ENCODE peak calls at places on chromosomes 6 and 20, in ten cellular contexts. Q, H, A, R, F, C, B, D, T and V are unnamed samples.

GRCh38 chr6:70398783-70399730 is 14.3 kb upstream of the FAM135A start:
- DNase-seq in A (no peak), B (peak; percentile 61), D (peak; percentile 43), R (no peak), C (no peak), T (peak; percentile 27), Q (peak; percentile 19), F (peak; percentile 92), H (peak; percentile 23), V (no peak)

GRCh38 chr20:23156842-23157423 is 70.8 kb upstream of the CD93 start:
- DNase-seq in F (no peak), B (no peak), Q (no peak), H (no peak), D (no peak), A (no peak), T (peak; percentile 73), R (no peak), C (no peak), V (no peak)

GRCh38 chr20:8183526-8183925 is 51.5 kb downstream of the PLCB1 start:
- DNase-seq in T (peak; percentile 59), D (no peak), B (no peak), R (no peak), A (no peak), C (no peak), H (peak; percentile 28), F (no peak), Q (no peak), V (no peak)

GRCh38 chr20:58579069-58579818 is 64.0 kb upstream of the APCDD1L start:
- DNase-seq in C (no peak), T (no peak), R (no peak), A (no peak), Q (no peak), H (no peak), B (peak; percentile 0), D (no peak), F (no peak), V (no peak)

GRCh38 chr6:6585003-6585311 is 3.6 kb upstream of the LY86 start:
- DNase-seq in T (no peak), H (no peak), F (no peak), R (no peak), A (no peak), B (no peak), D (no peak), Q (no peak), C (no peak), V (no peak)

GRCh38 chr6:36352477-36353157 is 15.9 kb upstream of the BNIP5 start:
- DNase-seq in A (no peak), Q (no peak), C (no peak), H (no peak), B (no peak), F (no peak), R (no peak), T (no peak), D (no peak), V (no peak)

GRCh38 chr20:49712918-49713778 is 530 bp downstream of the B4GALT5 start:
- DNase-seq in C (no peak), F (no peak), Q (peak; percentile 53), R (peak; percentile 41), D (peak; percentile 87), A (no peak), B (peak; percentile 73), T (no peak), H (peak; percentile 17), V (no peak)

GRCh38 chr6:938271-939046 is 245.5 kb upstream of the EXOC2 start:
- DNase-seq in D (no peak), A (no peak), T (no peak), F (no peak), B (no peak), H (no peak), C (no peak), Q (no peak), R (no peak), V (no peak)

DNA sequence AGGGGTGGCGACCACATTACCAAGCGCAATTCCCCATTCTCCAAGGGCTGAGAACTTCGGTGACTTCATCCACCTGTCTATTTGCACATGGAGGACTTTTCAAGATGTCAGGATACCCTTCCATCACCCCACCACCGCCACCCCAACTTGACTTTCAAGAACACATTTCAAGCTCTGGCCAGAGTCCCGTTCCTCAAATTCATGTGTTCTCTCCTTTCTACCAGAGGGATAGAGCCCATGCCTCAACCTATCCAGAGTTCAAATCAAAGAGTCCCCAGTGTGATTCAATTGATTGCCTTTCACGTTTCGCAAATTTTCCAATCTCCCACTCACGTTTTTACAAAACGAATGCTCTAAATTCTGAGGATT is 4.4 kb downstream of the TCF21 start:
- DNase-seq in F (no peak), H (no peak), R (no peak), A (no peak), C (no peak), D (no peak), Q (no peak), T (no peak), B (no peak), V (no peak)
- H3K4me3 ChIP-seq in F (no peak overlapping the region), H (peak overlapping the region; percentile 99), R (no peak overlapping the region), A (no peak overlapping the region), C (no peak overlapping the region), D (no peak overlapping the region), Q (peak overlapping the region; percentile 68), T (no peak overlapping the region), B (no peak overlapping the region), V (no peak overlapping the region)

GRCh38 chr20:64222851-64223525 is 32.6 kb upstream of the PCMTD2 start:
- DNase-seq in F (no peak), T (no peak), D (peak; percentile 61), R (no peak), Q (no peak), H (no peak), B (no peak), A (no peak), C (no peak), V (no peak)

GRCh38 chr20:64222273-64222672 is 33.3 kb upstream of the PCMTD2 start:
- DNase-seq in T (no peak), F (no peak), Q (no peak), D (no peak), C (no peak), B (no peak), A (no peak), R (no peak), H (peak; percentile 37), V (no peak)

GRCh38 chr20:64225166-64225595 is 30.4 kb upstream of the PCMTD2 start:
- DNase-seq in F (no peak), T (no peak), H (no peak), R (no peak), B (no peak), Q (no peak), D (peak; percentile 55), A (no peak), C (no peak), V (no peak)

GRCh38 chr20:64224344-64225165 is 31.0 kb upstream of the PCMTD2 start:
- DNase-seq in C (no peak), Q (peak; percentile 34), D (peak; percentile 23), H (peak; percentile 97), A (no peak), B (no peak), R (no peak), T (peak; percentile 76), F (no peak), V (no peak)

GRCh38 chr20:64223526-64224067 is 32.0 kb upstream of the PCMTD2 start:
- DNase-seq in A (no peak), D (no peak), T (peak; percentile 9), H (peak; percentile 46), Q (peak; percentile 63), R (no peak), F (no peak), B (no peak), C (peak; percentile 63), V (peak; percentile 64)
- H3K4me3 ChIP-seq in A (no peak overlapping the region), D (no peak overlapping the region), T (no peak overlapping the region), H (no peak overlapping the region), Q (no peak overlapping the region), R (no peak overlapping the region), F (no peak overlapping the region), B (no peak overlapping the region), C (no peak overlapping the region), V (no peak overlapping the region)

GRCh38 chr6:150640556-150641206 is 41.0 kb downstream of the PLEKHG1 start:
- DNase-seq in B (no peak), R (no peak), Q (no peak), T (no peak), D (no peak), F (no peak), A (no peak), C (no peak), H (no peak), V (no peak)

GRCh38 chr6:150639823-150640331 is 40.2 kb downstream of the PLEKHG1 start:
- DNase-seq in H (no peak), F (no peak), B (no peak), Q (no peak), C (no peak), D (peak; percentile 67), R (no peak), A (no peak), T (no peak), V (no peak)

GRCh38 chr6:150638765-150639164 is 39.1 kb downstream of the PLEKHG1 start:
- DNase-seq in F (no peak), D (no peak), T (no peak), C (no peak), Q (no peak), B (no peak), A (no peak), R (no peak), H (no peak), V (no peak)

GRCh38 chr6:150638286-150638685 is 38.6 kb downstream of the PLEKHG1 start:
- DNase-seq in H (no peak), Q (no peak), T (no peak), A (no peak), D (no peak), C (no peak), B (no peak), F (no peak), R (no peak), V (no peak)

GRCh38 chr6:150641398-150642139 is 41.9 kb downstream of the PLEKHG1 start:
- DNase-seq in A (no peak), F (no peak), Q (no peak), B (no peak), D (no peak), R (no peak), C (no peak), H (no peak), T (peak; percentile 29), V (no peak)
- H3K4me3 ChIP-seq in A (no peak overlapping the region), F (no peak overlapping the region), Q (peak overlapping the region; percentile 30), B (no peak overlapping the region), D (no peak overlapping the region), R (no peak overlapping the region), C (no peak overlapping the region), H (no peak overlapping the region), T (peak overlapping the region; percentile 29), V (no peak overlapping the region)

GRCh38 chr6:150766201-150766997 is 99.1 kb upstream of the MTHFD1L start:
- DNase-seq in C (no peak), T (peak; percentile 42), H (no peak), A (no peak), Q (no peak), F (no peak), B (no peak), R (no peak), D (no peak), V (no peak)

GRCh38 chr6:150765457-150765764 is 100.1 kb upstream of the MTHFD1L start:
- DNase-seq in R (no peak), B (no peak), F (no peak), H (no peak), D (no peak), A (no peak), T (no peak), Q (no peak), C (no peak), V (no peak)

GRCh38 chr6:150767161-150767560 is 98.3 kb upstream of the MTHFD1L start:
- DNase-seq in B (no peak), Q (no peak), T (no peak), A (no peak), D (no peak), H (no peak), R (no peak), F (no peak), C (no peak), V (no peak)

GRCh38 chr6:150764638-150765456 is 100.7 kb upstream of the MTHFD1L start:
- DNase-seq in H (no peak), B (no peak), R (no peak), D (no peak), F (no peak), Q (no peak), C (no peak), A (no peak), T (no peak), V (no peak)

GRCh38 chr6:150767585-150768164 is 97.8 kb upstream of the MTHFD1L start:
- DNase-seq in C (peak; percentile 40), R (no peak), H (no peak), F (no peak), D (no peak), B (no peak), T (peak; percentile 57), A (no peak), Q (no peak), V (no peak)
- H3K4me3 ChIP-seq in C (no peak overlapping the region), R (no peak overlapping the region), H (no peak overlapping the region), F (no peak overlapping the region), D (no peak overlapping the region), B (no peak overlapping the region), T (peak overlapping the region; percentile 3), A (no peak overlapping the region), Q (peak overlapping the region; percentile 3), V (no peak overlapping the region)